ENCODE peak calls at places on chromosomes 5 and 9, in four cellular contexts. B, K, G and W are unnamed samples.

GRCh38 chr5:139061856-139062255 is 136.3 kb downstream of the SIL1 start:
- DNase-seq in B (no peak), K (no peak), G (peak), W (no peak)

GRCh38 chr9:127873886-127874285 is 3.6 kb downstream of the AK1 start:
- DNase-seq in B (no peak), K (peak), G (no peak), W (peak)

GRCh38 chr9:68523367-68523936 is 17.2 kb downstream of the TMEM252 start:
- DNase-seq in B (no peak), K (no peak), G (no peak), W (no peak)

GRCh38 chr5:2633992-2634391 is 117.5 kb downstream of the IRX2 start:
- DNase-seq in B (no peak), K (no peak), G (no peak), W (peak)

GRCh38 chr9:12774861-12775367 is at the start of gene LURAP1L:
- DNase-seq in B (no peak), K (peak), G (peak), W (peak)

GRCh38 chr5:158770506-158770905 is 329.2 kb downstream of the EBF1 start:
- DNase-seq in B (no peak), K (no peak), G (no peak), W (no peak)

GRCh38 chr5:157944077-157944633 is 85.2 kb upstream of the CLINT1 start:
- DNase-seq in B (no peak), K (no peak), G (no peak), W (no peak)

GRCh38 chr5:168291961-168292782 is 727 bp downstream of the WWC1 start:
- DNase-seq in B (no peak), K (no peak), G (no peak), W (no peak)

GRCh38 chr9:118761016-118761790 is 608.0 kb downstream of the BRINP1 start:
- DNase-seq in B (no peak), K (no peak), G (no peak), W (no peak)

GRCh38 chr9:124452841-124453585 is 2.8 kb downstream of the ADGRD2 start:
- DNase-seq in B (no peak), K (no peak), G (no peak), W (no peak)

GRCh38 chr5:67015577-67016290 is 180.9 kb downstream of the CD180 start:
- DNase-seq in B (no peak), K (no peak), G (no peak), W (no peak)

GRCh38 chr5:151691706-151692105 is 5.0 kb upstream of the SPARC start:
- DNase-seq in B (no peak), K (no peak), G (no peak), W (no peak)

GRCh38 chr5:73448451-73449136 is at the start of gene FOXD1:
- DNase-seq in B (peak), K (peak), G (peak), W (no peak)

GRCh38 chr5:113425909-113426308 is 8.9 kb downstream of the TSSK1B start:
- DNase-seq in B (no peak), K (no peak), G (no peak), W (no peak)

GRCh38 chr5:141747152-141747640 is 65.2 kb upstream of the ARAP3 start:
- DNase-seq in B (no peak), K (peak), G (no peak), W (no peak)

GRCh38 chr9:88477300-88477751 is 57.7 kb upstream of the NXNL2 start:
- DNase-seq in B (no peak), K (no peak), G (peak), W (no peak)

GRCh38 chr9:118422513-118422912 is 718.3 kb downstream of the TLR4 start:
- DNase-seq in B (no peak), K (no peak), G (no peak), W (no peak)

GRCh38 chr5:102666164-102666951 is 88.7 kb upstream of the PAM start:
- DNase-seq in B (no peak), K (no peak), G (peak), W (no peak)

DNA sequence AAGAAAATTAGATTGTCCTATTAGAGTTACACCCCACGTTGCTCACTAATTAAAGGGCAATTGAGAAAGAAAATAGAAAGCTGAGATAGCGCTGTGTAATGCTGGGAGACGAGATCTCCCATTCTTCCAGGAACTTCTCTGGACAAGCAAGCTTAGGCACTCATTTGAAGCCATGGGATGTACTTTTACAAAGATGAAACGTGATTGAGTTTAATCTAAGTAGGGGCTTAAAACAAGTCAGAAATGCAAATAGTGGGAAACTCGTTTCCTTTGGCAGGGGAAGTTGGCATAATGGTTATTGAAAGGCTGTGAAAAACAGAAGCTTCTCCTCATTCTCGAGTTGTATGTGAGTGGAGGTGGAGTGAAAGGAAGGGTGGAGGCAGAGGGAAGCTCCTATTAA is 3.7 kb downstream of the PRDM6 start:
- DNase-seq in B (no peak), K (no peak), G (no peak), W (no peak)
- H3K4me3 ChIP-seq in B (no peak), K (no peak), G (no peak), W (peak)

GRCh38 chr9:32775283-32775682 is 8.1 kb upstream of the TMEM215 start:
- DNase-seq in B (no peak), K (no peak), G (no peak), W (no peak)
- H3K4me3 ChIP-seq in B (no peak), K (no peak), G (no peak), W (no peak)

GRCh38 chr9:134324359-134325095 is 1.7 kb upstream of the RXRA start:
- DNase-seq in B (no peak), K (no peak), G (no peak), W (no peak)
- H3K4me3 ChIP-seq in B (peak), K (peak), G (peak), W (peak)

DNA sequence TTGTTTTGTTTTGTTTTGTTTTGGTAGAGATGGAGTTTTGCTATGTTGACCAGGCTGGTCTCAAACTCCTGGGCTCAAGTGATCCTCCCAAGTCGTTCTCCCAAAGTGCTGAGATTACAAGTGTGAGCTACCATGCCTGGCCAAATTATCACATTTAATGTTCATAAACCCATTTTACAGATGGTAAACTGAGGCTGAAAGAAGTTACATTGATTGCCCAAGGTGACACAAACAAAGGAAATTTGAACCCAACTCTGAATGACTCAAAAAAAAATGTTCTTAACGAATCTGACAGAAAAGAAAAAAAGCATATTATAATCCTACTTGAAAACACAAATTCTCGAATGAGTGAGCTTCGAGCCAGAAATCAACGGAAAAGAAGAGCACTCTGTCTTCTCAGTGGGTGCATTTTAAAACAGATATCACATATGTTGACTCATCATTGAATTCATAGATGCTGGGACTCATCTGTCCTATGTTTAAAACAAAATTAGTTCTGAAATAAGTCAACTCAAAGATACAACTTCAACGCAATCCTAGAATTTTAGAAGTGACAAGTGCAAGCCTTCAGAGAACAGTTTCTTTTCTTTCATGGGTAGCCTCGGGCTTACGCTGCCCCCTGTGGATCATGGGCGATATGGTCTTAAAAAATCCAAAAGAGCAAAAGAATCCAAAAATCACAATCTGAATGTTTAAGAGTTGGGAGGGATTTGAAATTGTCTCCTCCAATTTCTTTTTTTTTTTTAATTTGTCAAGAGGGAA is 28.4 kb downstream of the TIMD4 start:
- DNase-seq in B (no peak), K (peak), G (no peak), W (no peak)
- H3K4me3 ChIP-seq in B (no peak), K (no peak), G (no peak), W (no peak)

GRCh38 chr5:41511241-41511640 is 840 bp upstream of the PLCXD3 start:
- DNase-seq in B (no peak), K (no peak), G (no peak), W (no peak)

GRCh38 chr5:41508696-41509398 is 1.6 kb downstream of the PLCXD3 start:
- DNase-seq in B (no peak), K (no peak), G (no peak), W (no peak)

GRCh38 chr5:41508186-41508585 is 2.2 kb downstream of the PLCXD3 start:
- DNase-seq in B (no peak), K (no peak), G (no peak), W (no peak)

GRCh38 chr5:41509399-41510175 is 814 bp downstream of the PLCXD3 start:
- DNase-seq in B (no peak), K (no peak), G (no peak), W (no peak)

DNA sequence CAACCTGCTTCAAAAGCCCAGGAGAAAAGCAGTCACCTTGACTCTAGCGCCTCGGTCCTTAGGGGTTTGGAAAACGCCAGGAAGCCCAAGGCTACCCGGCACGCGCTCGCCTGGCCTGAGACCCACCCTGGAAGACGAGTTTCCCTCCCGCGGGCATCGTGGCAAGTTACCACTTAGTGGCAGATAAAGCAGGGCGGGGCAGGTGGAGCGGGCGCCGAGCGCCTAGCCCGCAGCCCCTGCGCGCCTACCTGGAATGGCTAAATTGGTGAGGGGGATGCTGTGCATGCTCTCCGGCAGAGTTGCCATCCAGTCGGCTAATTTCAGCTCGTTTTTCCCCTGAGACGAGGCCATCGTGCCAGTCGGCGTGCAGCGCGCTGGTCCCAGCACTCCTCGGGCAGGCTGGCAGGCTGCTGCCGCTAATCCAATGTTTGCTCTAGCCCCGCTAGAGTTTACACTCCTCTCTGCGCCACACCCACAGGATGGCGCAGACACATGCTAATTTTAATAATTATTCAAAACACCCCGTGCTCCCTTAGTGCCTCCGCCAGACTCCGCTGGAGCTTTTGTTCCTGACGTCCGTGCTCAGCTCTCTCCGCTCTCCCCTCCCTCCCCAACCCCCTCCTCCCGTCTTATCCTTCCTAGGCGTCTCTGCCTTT is at the start of gene PLCXD3:
- DNase-seq in B (no peak), K (no peak), G (no peak), W (no peak)
- H3K4me3 ChIP-seq in B (peak), K (peak), G (no peak), W (peak)

GRCh38 chr9:98495530-98495929 is 213.2 kb downstream of the GABBR2 start:
- DNase-seq in B (no peak), K (no peak), G (no peak), W (no peak)
- H3K4me3 ChIP-seq in B (no peak), K (no peak), G (no peak), W (no peak)

GRCh38 chr9:5698810-5699556 is 70.1 kb downstream of the RIC1 start:
- DNase-seq in B (no peak), K (no peak), G (no peak), W (no peak)
- H3K4me3 ChIP-seq in B (no peak), K (no peak), G (no peak), W (no peak)

GRCh38 chr5:53323511-53323910 is 156.9 kb upstream of the FST start:
- DNase-seq in B (no peak), K (no peak), G (no peak), W (no peak)
- H3K4me3 ChIP-seq in B (no peak), K (no peak), G (no peak), W (no peak)

DNA sequence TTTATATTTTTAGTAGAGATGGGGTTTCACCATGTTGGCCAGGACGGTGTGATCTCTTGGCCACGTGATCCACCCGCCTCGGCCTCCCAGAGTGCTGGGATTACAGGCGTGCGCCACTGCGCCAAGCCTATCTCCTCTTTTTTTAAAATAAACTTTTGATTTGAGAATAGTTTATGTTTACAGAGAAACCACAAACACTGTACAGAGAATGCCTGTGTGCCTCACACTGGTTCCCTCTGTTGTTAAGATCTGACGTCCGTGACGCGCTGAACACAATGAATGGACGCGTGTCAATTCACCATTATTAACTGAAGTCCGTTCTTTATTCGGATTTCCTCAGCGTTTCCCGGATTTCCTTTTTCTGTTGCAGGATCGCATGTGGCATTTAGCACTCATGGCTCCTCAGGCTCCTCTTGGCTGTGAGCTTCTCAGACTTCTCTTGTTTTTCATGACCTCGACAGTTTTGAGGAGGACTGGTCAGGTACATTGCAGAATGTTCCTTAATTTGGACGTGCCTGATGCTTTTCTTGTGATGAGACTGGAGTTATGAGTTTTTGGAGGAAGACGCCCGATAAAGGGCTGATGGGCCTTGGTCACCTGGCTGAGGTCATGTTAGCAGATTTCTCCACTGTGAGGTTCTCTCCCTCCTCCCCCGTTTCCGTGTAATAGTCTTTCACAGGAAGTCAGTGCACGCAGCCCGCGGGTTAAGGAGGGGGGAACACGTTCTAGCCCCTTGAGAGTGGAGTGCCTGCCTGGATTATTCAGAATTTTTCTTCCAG is 69.6 kb downstream of the ANKRD33B start:
- DNase-seq in B (no peak), K (no peak), G (no peak), W (no peak)
- H3K4me3 ChIP-seq in B (no peak), K (no peak), G (no peak), W (no peak)